ENCODE peak calls at places on chromosome 7, in five cellular contexts. O is uterus, I is IMR-90, Z is A549, T is body of pancreas. H is an unnamed sample.
A peak's percentile ranks its signal among the peaks of the same experiment; 100 is the strongest.

GRCh38 chr7:74212661-74213060 is 2.9 kb downstream of the LAT2 start:
- DNase-seq in O (no peak), I (no peak), Z (no peak), T (no peak), H (no peak)

GRCh38 chr7:28005075-28005847 is 175.3 kb downstream of the JAZF1 start:
- DNase-seq in O (no peak), I (no peak), Z (no peak), T (peak; percentile 5), H (no peak)

GRCh38 chr7:38801786-38802185 is 107.2 kb downstream of the VPS41 start:
- DNase-seq in O (no peak), I (peak; percentile 1), Z (no peak), T (no peak), H (no peak)

GRCh38 chr7:156768698-156769472 is 124.1 kb downstream of the LMBR1 start:
- DNase-seq in O (no peak), I (no peak), Z (no peak), T (no peak), H (no peak)

GRCh38 chr7:13778967-13779366 is 210.5 kb downstream of the ETV1 start:
- DNase-seq in O (no peak), I (peak; percentile 35), Z (no peak), T (no peak), H (peak; percentile 64)

GRCh38 chr7:132437730-132438129 is 138.5 kb downstream of the PLXNA4 start:
- DNase-seq in O (no peak), I (no peak), Z (no peak), T (no peak), H (no peak)

GRCh38 chr7:30741289-30741688 is 10.6 kb upstream of the INMT start:
- DNase-seq in O (no peak), I (no peak), Z (no peak), T (no peak), H (no peak)

GRCh38 chr7:22791204-22792158 is 31.2 kb downstream of the TOMM7 start:
- DNase-seq in O (no peak), I (peak; percentile 41), Z (peak; percentile 45), T (no peak), H (peak; percentile 44)

GRCh38 chr7:150931199-150931869 is 46.8 kb downstream of the KCNH2 start:
- DNase-seq in O (no peak), I (no peak), Z (no peak), T (no peak), H (no peak)

GRCh38 chr7:81268551-81268950 is 349.7 kb upstream of the SEMA3C start:
- DNase-seq in O (no peak), I (peak; percentile 25), Z (no peak), T (no peak), H (no peak)

GRCh38 chr7:87510430-87510875 is 35.0 kb upstream of the ABCB4 start:
- DNase-seq in O (no peak), I (no peak), Z (no peak), T (no peak), H (no peak)

GRCh38 chr7:50608196-50608906 is 43.1 kb upstream of the DDC start:
- DNase-seq in O (no peak), I (no peak), Z (no peak), T (no peak), H (no peak)

GRCh38 chr7:208816-209215 is 16.4 kb downstream of the FAM20C start:
- DNase-seq in O (no peak), I (no peak), Z (no peak), T (no peak), H (no peak)
- TF ChIP-seq POLR2A in O (no peak), I (no peak), Z (no peak), T (no peak), H (no peak)

DNA sequence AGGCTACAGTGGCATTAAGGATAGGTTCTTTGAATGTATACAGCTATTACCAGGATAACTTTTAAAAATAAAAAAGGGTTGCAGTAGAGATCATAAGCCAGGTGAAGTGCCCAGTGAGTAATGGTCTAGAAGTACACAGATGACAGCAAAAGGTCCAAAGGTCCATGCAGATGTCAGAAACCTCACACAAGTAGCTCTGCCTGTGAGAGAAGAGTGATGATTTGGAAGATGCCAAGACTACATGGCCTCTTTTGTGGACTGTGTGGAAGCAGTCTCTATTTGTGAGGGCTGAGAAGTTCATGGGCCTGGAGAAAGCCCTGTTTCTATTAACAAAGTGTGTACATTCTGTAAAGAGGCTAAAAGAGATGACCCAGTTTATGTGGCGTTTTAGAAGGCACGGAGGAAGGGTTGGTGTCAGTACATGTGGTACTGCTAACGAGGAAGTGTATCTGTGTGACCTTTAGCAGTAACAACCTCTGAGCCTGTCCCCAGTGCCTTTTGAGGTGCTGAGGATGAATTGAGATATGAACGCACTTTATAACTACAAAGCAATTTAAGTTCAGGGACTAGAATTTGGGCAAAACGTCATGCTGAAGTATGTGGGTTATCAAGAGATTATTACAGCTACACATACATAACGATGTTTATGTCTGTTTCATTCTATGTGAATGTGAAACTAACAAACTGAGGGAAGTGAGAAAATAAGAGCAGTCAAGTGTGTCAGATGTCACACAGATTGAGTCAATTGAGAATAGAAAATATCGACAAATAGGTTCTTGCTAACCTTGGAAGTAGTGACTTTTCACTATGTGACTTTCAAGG is 7.6 kb downstream of the CYCS start:
- DNase-seq in O (no peak), I (peak; percentile 27), Z (no peak), T (no peak), H (no peak)
- TF ChIP-seq POLR2A in O (no peak), I (peak; percentile 30), Z (no peak), T (no peak), H (no peak)

GRCh38 chr7:154451480-154452457 is 399.6 kb downstream of the DPP6 start:
- DNase-seq in O (no peak), I (no peak), Z (no peak), T (no peak), H (no peak)
- TF ChIP-seq POLR2A in O (no peak), I (no peak), Z (no peak), T (no peak), H (no peak)

DNA sequence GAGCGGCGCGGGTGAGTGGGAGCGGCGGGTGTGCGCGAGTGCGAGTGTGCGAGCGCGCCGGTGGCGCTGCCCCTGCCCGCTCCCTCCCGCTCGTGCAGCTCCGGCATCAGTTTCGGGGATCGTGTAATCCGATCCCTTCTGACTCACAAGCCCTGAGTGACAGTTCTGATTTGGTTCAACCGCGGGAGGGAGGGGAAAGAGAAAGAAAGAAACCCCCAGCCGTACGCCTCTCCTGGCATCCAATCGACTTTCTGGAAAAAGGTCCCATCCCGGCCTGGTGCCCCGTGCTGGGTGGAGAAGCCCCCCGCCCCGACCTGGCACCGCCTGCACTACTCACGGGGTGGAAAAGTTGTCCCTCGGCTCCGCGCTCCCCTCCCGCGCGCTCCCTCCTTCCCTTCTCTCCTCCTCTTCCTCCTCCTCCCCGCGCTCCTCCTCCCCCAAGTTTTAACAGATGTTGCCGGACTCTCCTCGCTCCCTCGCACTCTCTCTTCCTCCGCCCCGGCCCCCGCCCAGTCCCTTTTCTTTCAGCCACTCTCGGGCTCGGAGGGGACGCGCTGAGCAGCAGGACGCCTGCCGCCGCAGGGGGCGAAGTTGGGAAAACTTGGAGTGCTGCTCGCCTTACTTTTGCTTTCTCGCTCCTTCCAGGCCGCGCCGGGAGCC is at the start of gene GLI3:
- DNase-seq in O (peak; percentile 95), I (peak; percentile 93), Z (peak; percentile 13), T (peak; percentile 71), H (peak; percentile 100)
- TF ChIP-seq POLR2A in O (peak; percentile 71), I (peak; percentile 47), Z (no peak), T (peak; percentile 31), H (peak; percentile 62)

GRCh38 chr7:5523052-5523711 is 99.5 kb upstream of the TNRC18 start:
- DNase-seq in O (no peak), I (peak; percentile 54), Z (peak; percentile 73), T (no peak), H (peak; percentile 37)

GRCh38 chr7:5525271-5526189 is 101.9 kb upstream of the TNRC18 start:
- DNase-seq in O (no peak), I (peak; percentile 54), Z (peak; percentile 74), T (no peak), H (peak; percentile 60)

GRCh38 chr7:5528815-5529442 is 105.3 kb upstream of the TNRC18 start:
- DNase-seq in O (no peak), I (no peak), Z (no peak), T (no peak), H (no peak)

GRCh38 chr7:5528071-5528814 is 104.6 kb upstream of the TNRC18 start:
- DNase-seq in O (peak; percentile 36), I (peak; percentile 36), Z (peak; percentile 49), T (no peak), H (no peak)

GRCh38 chr7:5526190-5527037 is 102.8 kb upstream of the TNRC18 start:
- DNase-seq in O (no peak), I (peak; percentile 32), Z (peak; percentile 66), T (no peak), H (no peak)
- TF ChIP-seq POLR2A in O (no peak), I (no peak), Z (peak; percentile 20), T (peak; percentile 54), H (peak; percentile 27)

DNA sequence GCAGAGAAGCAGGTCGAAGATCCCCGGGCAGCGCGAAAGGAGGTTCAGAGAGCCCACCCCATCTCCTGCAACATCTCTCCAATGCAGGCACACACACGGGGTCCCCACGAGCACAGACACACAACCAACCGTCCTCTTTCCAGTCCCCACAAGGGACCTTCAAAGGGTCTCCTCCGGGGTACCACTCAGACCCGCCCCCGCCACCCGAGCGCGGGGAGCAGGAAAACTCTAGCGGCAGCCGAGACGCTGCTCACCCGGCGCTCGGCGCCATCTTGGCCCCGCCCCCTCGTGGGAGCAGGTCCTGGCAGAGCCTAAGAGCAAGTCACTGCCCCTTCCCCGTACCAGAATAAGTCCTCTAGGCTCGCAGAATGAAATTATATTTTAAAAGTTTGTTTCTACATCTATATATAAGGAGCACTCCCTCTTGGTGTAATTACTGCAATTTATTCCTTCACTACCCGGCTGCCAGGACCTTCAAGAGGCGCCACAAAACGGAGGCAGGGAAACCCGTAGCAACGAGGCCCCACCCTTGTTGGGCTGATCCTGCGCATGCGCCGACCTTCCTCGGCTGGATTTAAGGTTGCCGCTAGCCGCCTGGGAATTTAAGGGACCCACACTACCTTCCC is at the start of the genes CNPY4 and TAF6:
- DNase-seq in O (peak; percentile 97), I (peak; percentile 94), Z (peak; percentile 98), T (peak; percentile 97), H (peak; percentile 93)
- TF ChIP-seq POLR2A in O (no peak), I (no peak), Z (peak; percentile 89), T (peak; percentile 80), H (peak; percentile 89)

GRCh38 chr7:100029591-100029990 is 14.2 kb downstream of the ZKSCAN1 start:
- DNase-seq in O (no peak), I (no peak), Z (no peak), T (no peak), H (no peak)

GRCh38 chr7:100024020-100024619 is 8.7 kb downstream of the ZKSCAN1 start:
- DNase-seq in O (no peak), I (no peak), Z (no peak), T (no peak), H (no peak)

GRCh38 chr7:100022621-100023020 is 7.2 kb downstream of the ZKSCAN1 start:
- DNase-seq in O (no peak), I (no peak), Z (peak; percentile 23), T (peak; percentile 94), H (no peak)

GRCh38 chr7:100023526-100023925 is 8.1 kb downstream of the ZKSCAN1 start:
- DNase-seq in O (no peak), I (no peak), Z (no peak), T (no peak), H (no peak)

GRCh38 chr7:100027197-100027596 is 11.8 kb downstream of the ZKSCAN1 start:
- DNase-seq in O (no peak), I (no peak), Z (no peak), T (no peak), H (no peak)
- TF ChIP-seq POLR2A in O (no peak), I (no peak), Z (no peak), T (no peak), H (no peak)